ENCODE peak calls at places on chromosomes 2 and 18, in nine cellular contexts. One of them, this sample, is unnamed.

GRCh38 chr18:10070581-10071000 is 156.8 kb downstream of the VAPA start:
- DNase-seq in AG08395: no peak
- DNase-seq in GM03348: no peak
- DNase-seq in SIG-M5: no peak
- DNase-seq in endothelial cell: no peak
- DNase-seq in activated T-cell treated with anti-CD3 and anti-CD28 coated beads for 1 hour: no peak
- DNase-seq in HTR-8/SVneo: no peak
- DNase-seq in ascending aorta: no peak
- DNase-seq in cardiac muscle cell: no peak
- DNase-seq in this sample: no peak

GRCh38 chr2:230907361-230908093 is 17.5 kb downstream of the GPR55 start:
- DNase-seq in AG08395: no peak
- DNase-seq in GM03348: no peak
- DNase-seq in SIG-M5: no peak
- DNase-seq in endothelial cell: no peak
- DNase-seq in activated T-cell treated with anti-CD3 and anti-CD28 coated beads for 1 hour: no peak
- DNase-seq in HTR-8/SVneo: no peak
- DNase-seq in ascending aorta: no peak
- DNase-seq in cardiac muscle cell: no peak
- DNase-seq in this sample: peak

GRCh38 chr2:33275689-33276444 is 200.6 kb upstream of the RASGRP3 start:
- DNase-seq in AG08395: peak
- DNase-seq in GM03348: peak
- DNase-seq in SIG-M5: no peak
- DNase-seq in endothelial cell: no peak
- DNase-seq in activated T-cell treated with anti-CD3 and anti-CD28 coated beads for 1 hour: peak
- DNase-seq in HTR-8/SVneo: peak
- DNase-seq in ascending aorta: peak
- DNase-seq in cardiac muscle cell: peak
- DNase-seq in this sample: peak

GRCh38 chr2:168198476-168199192 is 48.8 kb downstream of the STK39 start:
- DNase-seq in AG08395: peak
- DNase-seq in GM03348: peak
- DNase-seq in SIG-M5: no peak
- DNase-seq in endothelial cell: no peak
- DNase-seq in activated T-cell treated with anti-CD3 and anti-CD28 coated beads for 1 hour: no peak
- DNase-seq in HTR-8/SVneo: no peak
- DNase-seq in ascending aorta: no peak
- DNase-seq in cardiac muscle cell: peak
- DNase-seq in this sample: no peak

GRCh38 chr2:20227894-20228505 is 3.1 kb upstream of the SDC1 start:
- DNase-seq in AG08395: no peak
- DNase-seq in GM03348: no peak
- DNase-seq in SIG-M5: no peak
- DNase-seq in endothelial cell: no peak
- DNase-seq in activated T-cell treated with anti-CD3 and anti-CD28 coated beads for 1 hour: no peak
- DNase-seq in HTR-8/SVneo: no peak
- DNase-seq in ascending aorta: no peak
- DNase-seq in cardiac muscle cell: no peak
- DNase-seq in this sample: no peak

GRCh38 chr2:207765960-207766582 is 3.6 kb downstream of the FZD5 start:
- DNase-seq in AG08395: no peak
- DNase-seq in GM03348: no peak
- DNase-seq in SIG-M5: no peak
- DNase-seq in endothelial cell: no peak
- DNase-seq in activated T-cell treated with anti-CD3 and anti-CD28 coated beads for 1 hour: no peak
- DNase-seq in HTR-8/SVneo: no peak
- DNase-seq in ascending aorta: no peak
- DNase-seq in cardiac muscle cell: no peak
- DNase-seq in this sample: no peak

GRCh38 chr2:74381751-74382150 is 1.6 kb upstream of the DCTN1 start:
- DNase-seq in AG08395: no peak
- DNase-seq in GM03348: no peak
- DNase-seq in SIG-M5: no peak
- DNase-seq in endothelial cell: no peak
- DNase-seq in activated T-cell treated with anti-CD3 and anti-CD28 coated beads for 1 hour: no peak
- DNase-seq in HTR-8/SVneo: no peak
- DNase-seq in ascending aorta: no peak
- DNase-seq in cardiac muscle cell: no peak
- DNase-seq in this sample: no peak

GRCh38 chr2:241545113-241545512 is 13.4 kb upstream of the BOK start:
- DNase-seq in AG08395: peak
- DNase-seq in GM03348: peak
- DNase-seq in SIG-M5: no peak
- DNase-seq in endothelial cell: no peak
- DNase-seq in activated T-cell treated with anti-CD3 and anti-CD28 coated beads for 1 hour: no peak
- DNase-seq in HTR-8/SVneo: no peak
- DNase-seq in ascending aorta: no peak
- DNase-seq in cardiac muscle cell: peak
- DNase-seq in this sample: no peak

GRCh38 chr2:199309973-199310372 is 147.8 kb downstream of the SATB2 start:
- DNase-seq in AG08395: no peak
- DNase-seq in GM03348: no peak
- DNase-seq in SIG-M5: no peak
- DNase-seq in endothelial cell: no peak
- DNase-seq in activated T-cell treated with anti-CD3 and anti-CD28 coated beads for 1 hour: no peak
- DNase-seq in HTR-8/SVneo: no peak
- DNase-seq in ascending aorta: no peak
- DNase-seq in cardiac muscle cell: no peak
- DNase-seq in this sample: no peak

GRCh38 chr2:152370783-152371182 is 35.8 kb downstream of the FMNL2 start:
- DNase-seq in AG08395: no peak
- DNase-seq in GM03348: no peak
- DNase-seq in SIG-M5: no peak
- DNase-seq in endothelial cell: no peak
- DNase-seq in activated T-cell treated with anti-CD3 and anti-CD28 coated beads for 1 hour: no peak
- DNase-seq in HTR-8/SVneo: no peak
- DNase-seq in ascending aorta: no peak
- DNase-seq in cardiac muscle cell: no peak
- DNase-seq in this sample: no peak

This sample was measured in K562.